ENCODE peak calls at places on chromosomes 16 and 17, in seven cellular contexts. Z, S, R, O, G, L and W are unnamed samples.

GRCh38 chr17:66272699-66273390 is 29.6 kb upstream of the PRKCA start:
- DNase-seq in Z (no peak), S (peak; percentile 90), R (peak; percentile 68), O (no peak), G (no peak), L (no peak), W (peak; percentile 61)

GRCh38 chr17:75152971-75153853 is 1.1 kb downstream of the JPT1 start:
- DNase-seq in Z (peak; percentile 33), S (peak; percentile 57), R (peak; percentile 46), O (no peak), G (peak; percentile 38), L (peak; percentile 9), W (no peak)

GRCh38 chr16:72800524-72800923 is 247.4 kb downstream of the ZFHX3 start:
- DNase-seq in Z (no peak), S (no peak), R (no peak), O (no peak), G (no peak), L (no peak), W (no peak)

GRCh38 chr16:89330177-89330856 is 112.8 kb downstream of the ZNF778 start:
- DNase-seq in Z (no peak), S (peak; percentile 88), R (peak; percentile 52), O (no peak), G (no peak), L (peak; percentile 9), W (no peak)

GRCh38 chr17:60577147-60577925 is 22.7 kb upstream of the PPM1D start:
- DNase-seq in Z (no peak), S (peak; percentile 15), R (peak; percentile 67), O (no peak), G (no peak), L (no peak), W (no peak)

GRCh38 chr17:19812407-19812806 is 55.3 kb downstream of the ULK2 start:
- DNase-seq in Z (no peak), S (no peak), R (peak; percentile 18), O (no peak), G (no peak), L (peak; percentile 10), W (no peak)

GRCh38 chr16:54347961-54348360 is 61.4 kb upstream of the IRX3 start:
- DNase-seq in Z (no peak), S (no peak), R (no peak), O (no peak), G (no peak), L (no peak), W (no peak)

GRCh38 chr17:83193336-83194188 is 114.2 kb downstream of the METRNL start:
- DNase-seq in Z (peak; percentile 24), S (peak; percentile 39), R (no peak), O (no peak), G (no peak), L (no peak), W (no peak)

GRCh38 chr16:22255335-22255734 is 41.9 kb upstream of the POLR3E start:
- DNase-seq in Z (no peak), S (no peak), R (no peak), O (no peak), G (no peak), L (no peak), W (no peak)

GRCh38 chr17:80426671-80427326 is 11.8 kb downstream of the ENDOV start:
- DNase-seq in Z (peak; percentile 90), S (peak; percentile 70), R (peak; percentile 94), O (peak; percentile 81), G (peak; percentile 85), L (peak; percentile 36), W (no peak)

GRCh38 chr16:28491080-28491969 is 549 bp downstream of the CLN3 start:
- DNase-seq in Z (no peak), S (no peak), R (peak; percentile 37), O (no peak), G (peak; percentile 52), L (no peak), W (no peak)

GRCh38 chr17:17783121-17783824 is 53.5 kb downstream of the SREBF1 start:
- DNase-seq in Z (peak; percentile 66), S (peak; percentile 57), R (peak; percentile 57), O (peak; percentile 42), G (peak; percentile 84), L (peak; percentile 86), W (no peak)

GRCh38 chr17:16406742-16407674 is 8.4 kb upstream of the TRPV2 start:
- DNase-seq in Z (no peak), S (peak; percentile 40), R (peak; percentile 53), O (no peak), G (peak; percentile 60), L (no peak), W (no peak)

GRCh38 chr16:19179890-19180490 is 11.9 kb downstream of the SYT17 start:
- DNase-seq in Z (no peak), S (peak; percentile 53), R (peak; percentile 76), O (peak; percentile 35), G (peak; percentile 54), L (no peak), W (no peak)

GRCh38 chr16:50160495-50161164 is 7.5 kb downstream of the TENT4B start:
- DNase-seq in Z (no peak), S (no peak), R (peak; percentile 67), O (no peak), G (no peak), L (no peak), W (no peak)

GRCh38 chr17:17151055-17151454 is 55.1 kb downstream of the PLD6 start:
- DNase-seq in Z (no peak), S (peak; percentile 90), R (peak; percentile 45), O (no peak), G (no peak), L (no peak), W (peak; percentile 79)

GRCh38 chr16:4288148-4288921 is 15.5 kb upstream of the TFAP4 start:
- DNase-seq in Z (peak; percentile 88), S (peak; percentile 68), R (peak; percentile 77), O (peak; percentile 79), G (peak; percentile 83), L (peak; percentile 42), W (no peak)

GRCh38 chr16:82603784-82604411 is 22.9 kb upstream of the CDH13 start:
- DNase-seq in Z (no peak), S (peak; percentile 51), R (peak; percentile 77), O (no peak), G (peak; percentile 63), L (no peak), W (no peak)

GRCh38 chr16:1311738-1312458 is 2.5 kb downstream of the UBE2I start:
- DNase-seq in Z (no peak), S (no peak), R (peak; percentile 50), O (no peak), G (no peak), L (no peak), W (no peak)

GRCh38 chr16:2297506-2297860 is 29.6 kb upstream of the RNPS1 start:
- DNase-seq in Z (no peak), S (no peak), R (no peak), O (no peak), G (no peak), L (no peak), W (no peak)

GRCh38 chr17:31078290-31078689 is 16.5 kb upstream of the NF1 start:
- DNase-seq in Z (no peak), S (no peak), R (no peak), O (no peak), G (no peak), L (no peak), W (no peak)

GRCh38 chr16:85457366-85457765 is 155.8 kb upstream of the GSE1 start:
- DNase-seq in Z (no peak), S (peak; percentile 27), R (peak; percentile 58), O (no peak), G (no peak), L (no peak), W (no peak)

GRCh38 chr16:80408014-80408413 is 132.8 kb upstream of the DYNLRB2 start:
- DNase-seq in Z (no peak), S (no peak), R (no peak), O (no peak), G (no peak), L (no peak), W (no peak)

GRCh38 chr17:55812323-55812722 is 61.5 kb downstream of the PCTP start:
- DNase-seq in Z (no peak), S (no peak), R (no peak), O (no peak), G (no peak), L (no peak), W (no peak)

GRCh38 chr17:40480501-40481003 is 20.9 kb downstream of the TNS4 start:
- DNase-seq in Z (peak; percentile 77), S (peak; percentile 87), R (peak; percentile 75), O (peak; percentile 79), G (no peak), L (no peak), W (no peak)

GRCh38 chr17:28928061-28928460 is 23.3 kb downstream of the PHF12 start:
- DNase-seq in Z (no peak), S (peak; percentile 51), R (no peak), O (no peak), G (no peak), L (no peak), W (no peak)

GRCh38 chr17:74785981-74786360 is 9.8 kb upstream of the NAT9 start:
- DNase-seq in Z (no peak), S (no peak), R (no peak), O (no peak), G (no peak), L (no peak), W (no peak)

GRCh38 chr17:49836111-49837030 is 11.5 kb downstream of the TAC4 start:
- DNase-seq in Z (no peak), S (no peak), R (no peak), O (no peak), G (no peak), L (no peak), W (no peak)

GRCh38 chr16:57104706-57105105 is 12.3 kb downstream of the CPNE2 start:
- DNase-seq in Z (no peak), S (no peak), R (no peak), O (no peak), G (no peak), L (no peak), W (no peak)

GRCh38 chr17:7020894-7021664 is 1.8 kb upstream of the BCL6B start:
- DNase-seq in Z (no peak), S (no peak), R (no peak), O (no peak), G (no peak), L (no peak), W (no peak)

GRCh38 chr17:18323507-18324139 is 8.5 kb downstream of the SMCR8 start:
- DNase-seq in Z (no peak), S (no peak), R (no peak), O (no peak), G (no peak), L (no peak), W (no peak)

GRCh38 chr17:44380767-44381166 is 8.7 kb downstream of the ITGA2B start:
- DNase-seq in Z (no peak), S (no peak), R (no peak), O (no peak), G (no peak), L (no peak), W (no peak)

GRCh38 chr17:20010099-20010863 is 1.1 kb downstream of the SPECC1 start:
- DNase-seq in Z (no peak), S (peak; percentile 67), R (peak; percentile 52), O (no peak), G (peak; percentile 53), L (peak; percentile 65), W (no peak)

GRCh38 chr17:8117980-8118768 is at the start of gene ALOXE3:
- DNase-seq in Z (no peak), S (peak; percentile 80), R (peak; percentile 75), O (no peak), G (no peak), L (no peak), W (no peak)